ENCODE peak calls at places on chromosome 5, in six cellular contexts. K is A549, Y is endothelial cell, R is HFFc6, A is choroid plexus epithelial cell, X is cardiac fibroblast. M is an unnamed sample.

GRCh38 chr5:157269165-157269671 is 3.3 kb downstream of the CYFIP2 start:
- DNase-seq in K (no peak), Y (no peak), R (no peak), A (no peak), X (no peak), M (no peak)

GRCh38 chr5:2732850-2733249 is 18.6 kb downstream of the IRX2 start:
- DNase-seq in K (no peak), Y (no peak), R (no peak), A (no peak), X (no peak), M (no peak)

GRCh38 chr5:171633776-171634470 is 151.7 kb upstream of the SMIM23 start:
- DNase-seq in K (no peak), Y (no peak), R (no peak), A (no peak), X (no peak), M (no peak)

GRCh38 chr5:29697786-29698414 is 1495.6 kb upstream of the CDH6 start:
- DNase-seq in K (no peak), Y (peak; percentile 17), R (no peak), A (peak; percentile 0), X (no peak), M (no peak)

GRCh38 chr5:168714046-168714445 is 134.9 kb upstream of the PANK3 start:
- DNase-seq in K (no peak), Y (no peak), R (peak; percentile 39), A (peak; percentile 44), X (peak; percentile 27), M (peak; percentile 16)

GRCh38 chr5:124236366-124237231 is 509.8 kb downstream of the ZNF608 start:
- DNase-seq in K (no peak), Y (no peak), R (no peak), A (no peak), X (peak; percentile 33), M (no peak)

GRCh38 chr5:42772265-42772993 is 15.8 kb downstream of the CCDC152 start:
- DNase-seq in K (no peak), Y (no peak), R (no peak), A (peak; percentile 28), X (peak; percentile 4), M (peak; percentile 7)

GRCh38 chr5:56328753-56329560 is 95.8 kb upstream of the ANKRD55 start:
- DNase-seq in K (no peak), Y (no peak), R (no peak), A (peak; percentile 80), X (peak; percentile 29), M (peak; percentile 65)

GRCh38 chr5:95620870-95621838 is 1.3 kb downstream of the GPR150 start:
- DNase-seq in K (peak; percentile 16), Y (peak; percentile 53), R (no peak), A (peak; percentile 23), X (peak; percentile 23), M (no peak)

GRCh38 chr5:95619096-95619495 is 791 bp upstream of the GPR150 start:
- DNase-seq in K (no peak), Y (no peak), R (no peak), A (peak; percentile 20), X (peak; percentile 80), M (peak; percentile 86)

GRCh38 chr5:95619518-95620029 is 313 bp upstream of the GPR150 start:
- DNase-seq in K (no peak), Y (no peak), R (no peak), A (no peak), X (no peak), M (no peak)

GRCh38 chr5:95621839-95622629 is 2.1 kb downstream of the GPR150 start:
- DNase-seq in K (no peak), Y (no peak), R (no peak), A (no peak), X (no peak), M (no peak)

GRCh38 chr5:95620030-95620869 is at the start of gene GPR150:
- DNase-seq in K (peak; percentile 36), Y (peak; percentile 48), R (peak; percentile 18), A (peak; percentile 46), X (peak; percentile 48), M (peak; percentile 52)
- TF ChIP-seq CTCF in K (no peak), Y (no peak), R (peak; percentile 13), A (no peak), X (no peak), M (no peak)

DNA sequence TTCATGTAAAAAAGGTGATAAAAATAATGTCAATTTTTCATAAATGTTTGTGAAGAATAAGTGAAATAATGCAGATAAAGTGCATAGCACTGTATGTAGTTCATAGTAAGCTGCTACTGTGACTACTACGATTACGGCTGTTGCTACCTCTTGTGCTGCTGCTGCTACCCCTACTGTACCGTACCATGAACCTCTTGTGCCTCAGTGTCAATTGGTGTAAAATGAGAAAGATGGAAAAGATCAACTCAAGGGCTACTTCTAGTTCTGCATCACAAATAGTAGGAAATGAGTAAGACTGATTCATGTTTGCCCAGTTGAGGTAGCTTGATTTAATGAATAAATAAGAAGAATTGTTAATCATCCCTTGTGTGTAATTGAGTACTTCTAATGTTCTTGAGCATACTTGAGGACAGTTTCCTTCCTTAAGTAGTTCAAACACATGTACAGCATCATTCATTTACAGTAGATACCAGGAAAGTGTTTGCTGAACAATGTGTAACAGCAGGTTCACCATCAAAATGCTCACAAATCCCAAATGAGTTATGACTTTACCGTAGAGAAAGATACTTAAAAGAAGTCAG is 200.0 kb upstream of the ATP10B start:
- DNase-seq in K (no peak), Y (no peak), R (no peak), A (no peak), X (no peak), M (no peak)
- TF ChIP-seq CTCF in K (no peak), Y (no peak), R (no peak), A (no peak), X (no peak), M (no peak)

GRCh38 chr5:95172659-95173058 is 112.2 kb downstream of the MCTP1 start:
- DNase-seq in K (no peak), Y (no peak), R (no peak), A (no peak), X (no peak), M (no peak)

GRCh38 chr5:95181650-95182049 is 103.2 kb downstream of the MCTP1 start:
- DNase-seq in K (no peak), Y (no peak), R (no peak), A (no peak), X (no peak), M (no peak)

DNA sequence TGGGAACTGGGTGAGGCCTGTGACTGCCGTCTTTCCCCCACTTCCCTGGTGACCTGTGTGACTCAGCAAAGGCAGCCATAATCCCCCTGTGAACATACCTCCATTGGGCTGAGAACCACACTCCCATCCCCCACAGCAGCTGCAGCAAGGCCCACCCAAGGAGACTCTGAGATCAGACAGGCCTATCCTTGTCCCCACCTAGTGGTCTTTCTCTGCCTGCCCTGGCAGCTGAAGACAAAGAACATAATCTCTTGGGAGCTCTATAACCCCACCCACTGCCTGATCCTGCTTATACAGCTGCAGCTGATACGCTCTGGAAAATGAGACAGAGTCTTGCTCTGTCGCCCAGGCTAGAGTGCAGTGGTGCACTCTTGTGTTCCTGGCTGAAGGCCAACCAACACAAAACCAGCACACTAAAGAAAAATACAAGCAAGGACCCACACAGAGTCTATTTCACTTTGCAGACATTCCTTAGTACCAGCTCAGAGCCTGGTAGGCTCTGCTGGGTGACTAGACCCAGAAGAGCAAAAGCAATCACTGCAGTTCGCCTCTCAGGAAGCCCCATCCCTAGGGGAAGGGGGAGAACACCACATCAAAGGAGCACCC is 106.7 kb downstream of the MCTP1 start:
- DNase-seq in K (no peak), Y (no peak), R (no peak), A (peak; percentile 82), X (peak; percentile 3), M (peak; percentile 17)
- TF ChIP-seq CTCF in K (no peak), Y (no peak), R (no peak), A (peak; percentile 60), X (peak; percentile 38), M (no peak)

GRCh38 chr5:138065102-138065501 is 18.7 kb upstream of the WNT8A start:
- DNase-seq in K (no peak), Y (peak; percentile 39), R (no peak), A (no peak), X (peak; percentile 13), M (no peak)
- TF ChIP-seq CTCF in K (peak; percentile 29), Y (no peak), R (peak; percentile 44), A (peak; percentile 50), X (peak; percentile 32), M (peak; percentile 45)

GRCh38 chr5:164881442-164881841 is 1376.0 kb downstream of the MAT2B start:
- DNase-seq in K (no peak), Y (no peak), R (no peak), A (no peak), X (no peak), M (no peak)
- TF ChIP-seq CTCF in K (no peak), Y (no peak), R (no peak), A (no peak), X (no peak), M (no peak)

GRCh38 chr5:71573611-71574010 is 13.5 kb upstream of the MCCC2 start:
- DNase-seq in K (no peak), Y (no peak), R (no peak), A (peak; percentile 4), X (peak; percentile 6), M (no peak)
- TF ChIP-seq CTCF in K (no peak), Y (no peak), R (no peak), A (no peak), X (no peak), M (no peak)

GRCh38 chr5:96434201-96434645 is 1.2 kb upstream of the PCSK1 start:
- DNase-seq in K (peak; percentile 36), Y (peak; percentile 82), R (peak; percentile 37), A (peak; percentile 84), X (peak; percentile 80), M (peak; percentile 87)
- TF ChIP-seq CTCF in K (no peak), Y (peak; percentile 14), R (peak; percentile 37), A (peak; percentile 13), X (no peak), M (no peak)

M was measured in fibroblast of pulmonary artery.